ENCODE peak calls at places on chromosomes 4 and X, in four cellular contexts. One of them, this sample, is unnamed.

GRCh38 chrX:312621-313331 is 5.8 kb downstream of the GTPBP6 start:
- DNase-seq in choroid plexus epithelial cell: no peak
- DNase-seq in fibroblast of mammary gland: no peak
- DNase-seq in psoas muscle: peak
- DNase-seq in this sample: no peak

GRCh38 chr4:24924309-24924781 is 11.5 kb upstream of the CCDC149 start:
- DNase-seq in choroid plexus epithelial cell: peak
- DNase-seq in fibroblast of mammary gland: peak
- DNase-seq in psoas muscle: no peak
- DNase-seq in this sample: peak

GRCh38 chr4:988726-989721 is 2.2 kb downstream of the IDUA start:
- DNase-seq in choroid plexus epithelial cell: no peak
- DNase-seq in fibroblast of mammary gland: peak
- DNase-seq in psoas muscle: peak
- DNase-seq in this sample: no peak

GRCh38 chr4:141371206-141371605 is 150.5 kb downstream of the ZNF330 start:
- DNase-seq in choroid plexus epithelial cell: no peak
- DNase-seq in fibroblast of mammary gland: no peak
- DNase-seq in psoas muscle: no peak
- DNase-seq in this sample: peak

GRCh38 chr4:124713213-124713592 is 671 bp upstream of the ANKRD50 start:
- DNase-seq in choroid plexus epithelial cell: peak
- DNase-seq in fibroblast of mammary gland: peak
- DNase-seq in psoas muscle: peak
- DNase-seq in this sample: peak

GRCh38 chr4:55297346-55297745 is 48.7 kb upstream of the SRD5A3 start:
- DNase-seq in choroid plexus epithelial cell: peak
- DNase-seq in fibroblast of mammary gland: peak
- DNase-seq in psoas muscle: no peak
- DNase-seq in this sample: no peak

GRCh38 chrX:19440713-19441112 is 74.6 kb downstream of the MAP3K15 start:
- DNase-seq in choroid plexus epithelial cell: peak
- DNase-seq in fibroblast of mammary gland: peak
- DNase-seq in psoas muscle: no peak
- DNase-seq in this sample: peak

GRCh38 chrX:119228506-119229290 is 7.4 kb upstream of the PGRMC1 start:
- DNase-seq in choroid plexus epithelial cell: peak
- DNase-seq in fibroblast of mammary gland: peak
- DNase-seq in psoas muscle: no peak
- DNase-seq in this sample: peak

GRCh38 chr4:74859163-74859562 is 64.8 kb upstream of the BTC start:
- DNase-seq in choroid plexus epithelial cell: no peak
- DNase-seq in fibroblast of mammary gland: no peak
- DNase-seq in psoas muscle: no peak
- DNase-seq in this sample: no peak

GRCh38 chr4:168019921-168020320 is 72.4 kb upstream of the ANXA10 start:
- DNase-seq in choroid plexus epithelial cell: peak
- DNase-seq in fibroblast of mammary gland: no peak
- DNase-seq in psoas muscle: no peak
- DNase-seq in this sample: peak

GRCh38 chr4:184400375-184400870 is 73.9 kb downstream of the IRF2 start:
- DNase-seq in choroid plexus epithelial cell: peak
- DNase-seq in fibroblast of mammary gland: peak
- DNase-seq in psoas muscle: peak
- DNase-seq in this sample: peak
- TF ChIP-seq CTCF in choroid plexus epithelial cell: peak
- TF ChIP-seq CTCF in fibroblast of mammary gland: peak
- TF ChIP-seq CTCF in psoas muscle: peak
- TF ChIP-seq CTCF in this sample: peak

GRCh38 chr4:170090667-170091052 is 904 bp upstream of the AADAT start:
- DNase-seq in choroid plexus epithelial cell: peak
- DNase-seq in fibroblast of mammary gland: no peak
- DNase-seq in psoas muscle: no peak
- DNase-seq in this sample: no peak

GRCh38 chr4:170088686-170089085 is 1.1 kb downstream of the AADAT start:
- DNase-seq in choroid plexus epithelial cell: no peak
- DNase-seq in fibroblast of mammary gland: no peak
- DNase-seq in psoas muscle: no peak
- DNase-seq in this sample: no peak

GRCh38 chr4:170089274-170089742 is 448 bp downstream of the AADAT start:
- DNase-seq in choroid plexus epithelial cell: peak
- DNase-seq in fibroblast of mammary gland: peak
- DNase-seq in psoas muscle: no peak
- DNase-seq in this sample: peak

GRCh38 chr4:170091069-170091696 is 1.4 kb upstream of the AADAT start:
- DNase-seq in choroid plexus epithelial cell: no peak
- DNase-seq in fibroblast of mammary gland: no peak
- DNase-seq in psoas muscle: no peak
- DNase-seq in this sample: no peak

GRCh38 chr4:170089743-170090666 is at the start of gene AADAT:
- DNase-seq in choroid plexus epithelial cell: peak
- DNase-seq in fibroblast of mammary gland: peak
- DNase-seq in psoas muscle: peak
- DNase-seq in this sample: peak
- H3K4me3 ChIP-seq in choroid plexus epithelial cell: peak
- H3K4me3 ChIP-seq in fibroblast of mammary gland: peak
- H3K4me3 ChIP-seq in psoas muscle: peak
- H3K4me3 ChIP-seq in this sample: peak

DNA sequence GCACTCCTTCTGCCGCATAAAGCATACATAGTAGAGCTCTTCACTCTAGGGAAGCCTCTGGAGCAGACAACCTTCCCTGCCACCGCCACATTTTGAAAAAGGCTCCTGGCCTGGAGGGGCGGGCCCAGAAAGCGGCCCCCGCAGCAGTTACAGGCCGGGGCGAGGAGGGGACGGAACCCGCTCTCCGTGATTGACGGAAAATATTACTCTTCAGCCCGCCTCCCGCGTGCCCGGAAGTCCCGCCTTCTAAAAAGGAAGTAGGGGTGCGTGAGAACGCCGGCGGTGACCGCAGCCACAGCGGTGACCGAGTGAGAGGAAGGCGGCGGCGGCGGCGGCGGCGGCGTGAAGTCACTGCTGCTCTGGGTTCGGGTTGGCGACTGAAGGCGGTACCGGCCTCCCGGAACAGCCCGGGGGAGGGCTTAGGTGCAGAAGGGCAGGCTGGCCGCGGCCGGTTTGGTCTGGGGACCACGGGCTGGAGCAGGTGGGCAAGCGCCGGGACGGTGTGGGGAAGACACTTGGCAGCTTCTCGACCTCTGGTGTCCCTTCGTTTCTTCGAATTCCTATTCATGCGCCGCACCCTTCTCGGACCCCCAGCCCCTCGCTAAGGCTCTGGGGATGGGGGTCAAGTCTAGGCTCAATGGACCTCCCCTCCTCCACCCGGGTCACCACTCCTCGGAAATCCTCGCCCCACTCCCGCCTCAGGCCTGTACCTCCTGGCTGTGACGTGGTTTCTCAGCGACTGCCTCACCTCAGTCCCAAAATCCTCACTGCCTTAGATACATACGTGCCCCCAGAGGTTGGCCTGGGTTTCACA is at the start of gene HCCS:
- DNase-seq in choroid plexus epithelial cell: peak
- DNase-seq in fibroblast of mammary gland: peak
- DNase-seq in psoas muscle: peak
- DNase-seq in this sample: peak
- TF ChIP-seq CTCF in choroid plexus epithelial cell: peak
- TF ChIP-seq CTCF in fibroblast of mammary gland: no peak
- TF ChIP-seq CTCF in psoas muscle: no peak
- TF ChIP-seq CTCF in this sample: peak

DNA sequence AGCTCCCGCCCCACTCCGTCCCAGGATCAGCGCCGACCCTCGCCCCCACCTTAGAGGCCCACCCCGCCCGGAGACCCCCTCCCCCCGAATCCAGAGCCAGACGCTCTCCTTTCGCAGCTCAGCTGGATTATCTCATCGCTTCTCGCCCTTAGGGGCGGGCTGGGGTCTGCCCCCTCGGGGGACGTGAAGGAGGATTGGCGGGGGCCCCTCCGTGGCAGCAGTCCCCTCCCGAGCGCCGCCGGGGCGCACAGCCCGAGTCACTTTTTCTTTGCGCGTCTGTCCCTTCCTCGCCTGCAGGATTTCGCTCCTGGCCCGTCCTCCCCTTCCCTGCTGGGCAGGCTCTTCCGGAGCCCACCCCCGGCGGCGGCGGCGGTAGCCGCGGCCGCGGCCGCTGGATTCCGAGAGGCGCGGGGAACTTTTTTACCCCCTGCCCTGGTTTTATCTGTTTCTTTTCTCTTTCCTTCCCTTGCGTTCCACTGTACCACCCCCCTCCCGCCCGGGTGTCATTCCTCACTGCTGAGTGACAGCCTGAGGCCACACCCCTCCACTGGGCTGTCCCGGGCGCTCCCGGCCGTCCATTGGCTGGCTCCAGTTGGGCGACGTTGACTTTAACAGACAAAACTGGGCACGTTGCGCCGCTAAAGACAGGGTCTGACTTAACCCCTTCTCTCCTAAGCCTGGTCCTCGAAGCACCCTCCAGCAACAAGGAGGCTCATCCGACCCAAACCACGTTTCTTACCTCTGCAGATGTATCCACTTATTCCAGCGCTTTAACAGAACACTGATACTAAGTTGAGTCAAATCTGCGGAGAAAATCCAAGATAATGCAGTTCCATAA is 467 bp upstream of the NKX3-2 start:
- DNase-seq in choroid plexus epithelial cell: peak
- DNase-seq in fibroblast of mammary gland: peak
- DNase-seq in psoas muscle: no peak
- DNase-seq in this sample: peak
- H3K4me3 ChIP-seq in choroid plexus epithelial cell: peak
- H3K4me3 ChIP-seq in fibroblast of mammary gland: peak
- H3K4me3 ChIP-seq in psoas muscle: peak
- H3K4me3 ChIP-seq in this sample: peak

GRCh38 chr4:110195561-110196205 is 2.7 kb downstream of the ELOVL6 start:
- DNase-seq in choroid plexus epithelial cell: peak
- DNase-seq in fibroblast of mammary gland: peak
- DNase-seq in psoas muscle: no peak
- DNase-seq in this sample: peak
- TF ChIP-seq CTCF in choroid plexus epithelial cell: no peak
- TF ChIP-seq CTCF in fibroblast of mammary gland: no peak
- TF ChIP-seq CTCF in psoas muscle: no peak
- TF ChIP-seq CTCF in this sample: no peak

DNA sequence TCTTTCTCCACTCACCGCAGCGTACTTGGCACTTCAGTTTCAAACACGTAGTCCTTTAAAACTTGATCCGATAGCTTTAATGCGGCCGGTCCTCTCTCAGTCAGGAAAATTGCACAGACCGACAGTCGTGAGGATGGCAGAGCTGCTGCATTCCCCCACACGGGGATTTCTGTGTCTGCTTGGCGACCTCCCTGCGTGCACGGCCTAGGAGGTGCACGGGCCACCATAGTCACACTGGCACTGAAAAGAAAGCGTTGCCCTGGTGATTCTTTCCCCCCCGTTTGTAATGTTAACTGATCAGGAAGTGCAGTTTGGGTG is 10.3 kb downstream of the AKAP17A start:
- DNase-seq in choroid plexus epithelial cell: no peak
- DNase-seq in fibroblast of mammary gland: no peak
- DNase-seq in psoas muscle: no peak
- DNase-seq in this sample: no peak
- H3K4me3 ChIP-seq in choroid plexus epithelial cell: no peak
- H3K4me3 ChIP-seq in fibroblast of mammary gland: no peak
- H3K4me3 ChIP-seq in psoas muscle: no peak
- H3K4me3 ChIP-seq in this sample: no peak

DNA sequence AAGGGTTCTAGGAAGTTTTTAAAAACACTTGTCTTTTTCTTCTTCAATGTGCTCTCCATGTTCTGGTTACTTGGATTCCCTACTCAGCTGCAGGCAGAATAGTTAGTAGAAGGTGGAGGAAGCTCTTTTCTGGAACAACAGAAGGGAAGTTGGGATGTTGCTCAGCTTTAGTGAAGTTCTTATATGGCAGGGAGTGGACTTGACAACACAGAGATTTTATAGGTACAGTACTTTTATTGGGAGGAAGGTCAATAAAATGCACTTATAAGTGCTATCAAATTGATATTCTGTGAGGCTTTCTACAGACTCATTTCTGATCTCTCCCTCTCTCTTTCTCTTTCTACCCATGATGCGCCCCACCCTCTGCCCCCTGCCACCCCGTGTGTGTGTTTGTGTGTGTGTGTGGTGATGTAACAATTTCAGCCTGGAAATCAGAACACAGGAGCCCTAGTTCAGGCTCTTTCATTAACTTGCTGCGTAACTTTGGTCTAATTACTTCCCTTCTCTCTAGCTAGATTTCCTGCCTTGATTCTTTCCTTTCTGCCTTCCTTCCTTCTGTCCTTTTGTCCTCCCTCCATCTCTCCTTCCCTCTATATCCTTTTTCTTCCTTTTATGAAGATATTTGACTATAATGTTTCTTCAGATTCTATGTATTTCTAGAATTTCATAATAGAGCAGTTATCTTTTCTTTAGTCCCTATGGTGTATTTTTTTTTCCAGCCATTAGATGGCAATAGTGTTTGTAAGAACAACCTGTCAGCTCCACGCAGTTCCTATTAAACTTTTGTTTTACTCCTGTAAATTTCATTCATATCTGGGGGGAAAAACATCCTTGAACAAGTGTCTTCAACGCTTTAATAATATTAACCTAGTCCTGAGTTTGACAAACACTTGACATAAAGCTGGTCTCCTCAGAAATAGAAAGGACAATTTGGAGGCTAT is 37.1 kb downstream of the HEPH start:
- DNase-seq in choroid plexus epithelial cell: peak
- DNase-seq in fibroblast of mammary gland: peak
- DNase-seq in psoas muscle: no peak
- DNase-seq in this sample: peak
- TF ChIP-seq CTCF in choroid plexus epithelial cell: no peak
- TF ChIP-seq CTCF in fibroblast of mammary gland: peak
- TF ChIP-seq CTCF in psoas muscle: peak
- TF ChIP-seq CTCF in this sample: peak

DNA sequence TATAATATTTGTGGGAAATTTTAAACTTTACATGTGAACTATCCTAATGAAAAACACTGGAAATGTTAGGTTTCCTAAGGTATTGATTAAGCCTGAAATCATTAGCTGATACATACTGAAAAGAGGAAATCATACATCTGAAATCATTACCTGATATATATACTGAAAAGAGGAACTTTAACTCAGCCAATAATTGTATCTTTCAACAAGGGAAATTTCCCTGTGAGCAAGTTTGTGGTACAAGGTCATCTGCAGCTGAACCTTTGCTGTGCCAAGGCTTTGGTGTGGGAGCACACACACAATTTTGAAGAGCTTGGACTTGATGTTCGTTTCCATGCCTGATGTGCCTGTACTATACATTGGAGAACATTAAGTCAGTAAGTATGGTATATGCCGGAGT is 131.9 kb upstream of the USP9X start:
- DNase-seq in choroid plexus epithelial cell: no peak
- DNase-seq in fibroblast of mammary gland: no peak
- DNase-seq in psoas muscle: no peak
- DNase-seq in this sample: no peak
- H3K4me3 ChIP-seq in choroid plexus epithelial cell: no peak
- H3K4me3 ChIP-seq in fibroblast of mammary gland: no peak
- H3K4me3 ChIP-seq in psoas muscle: no peak
- H3K4me3 ChIP-seq in this sample: no peak

DNA sequence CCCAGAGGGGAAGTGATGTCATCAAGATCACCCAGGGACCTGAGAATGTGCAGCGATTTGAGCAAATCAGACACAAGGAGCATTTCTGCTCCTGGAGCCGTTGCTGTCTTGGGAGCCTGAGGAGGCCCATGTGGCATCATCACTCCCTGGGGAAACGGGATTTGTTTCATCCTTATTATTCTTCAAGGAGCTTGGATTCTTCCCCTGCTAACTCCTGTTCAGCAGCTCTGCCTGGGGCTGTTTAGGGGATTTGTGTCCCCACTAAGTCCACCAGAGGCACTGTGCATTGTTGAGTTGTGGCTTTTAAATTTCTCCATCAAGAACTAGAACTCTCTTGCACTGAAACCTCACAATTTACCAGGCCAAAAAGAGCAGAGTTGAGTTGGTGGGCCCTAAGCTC is 104.2 kb upstream of the MSX1 start:
- DNase-seq in choroid plexus epithelial cell: no peak
- DNase-seq in fibroblast of mammary gland: no peak
- DNase-seq in psoas muscle: no peak
- DNase-seq in this sample: no peak
- TF ChIP-seq CTCF in choroid plexus epithelial cell: no peak
- TF ChIP-seq CTCF in fibroblast of mammary gland: no peak
- TF ChIP-seq CTCF in psoas muscle: no peak
- TF ChIP-seq CTCF in this sample: no peak